ENCODE peak calls at places on chromosomes 7 and 10, in four cellular contexts. One of them, this sample, is unnamed.

GRCh38 chr7:20306499-20306946 is 24.2 kb upstream of the ITGB8 start:
- DNase-seq in A549: no peak
- DNase-seq in HepG2: peak
- DNase-seq in GM12878: no peak
- DNase-seq in this sample: no peak

GRCh38 chr10:7634142-7634894 is 32.4 kb downstream of the ITIH5 start:
- DNase-seq in A549: no peak
- DNase-seq in HepG2: no peak
- DNase-seq in GM12878: no peak
- DNase-seq in this sample: no peak

GRCh38 chr10:46558411-46559185 is 2.1 kb upstream of the GPRIN2 start:
- DNase-seq in A549: peak
- DNase-seq in HepG2: peak
- DNase-seq in GM12878: no peak
- DNase-seq in this sample: no peak

GRCh38 chr10:89235073-89235798 is 16.3 kb downstream of the LIPA start:
- DNase-seq in A549: no peak
- DNase-seq in HepG2: no peak
- DNase-seq in GM12878: no peak
- DNase-seq in this sample: no peak

GRCh38 chr7:22182139-22182538 is 174.8 kb downstream of the RAPGEF5 start:
- DNase-seq in A549: no peak
- DNase-seq in HepG2: no peak
- DNase-seq in GM12878: no peak
- DNase-seq in this sample: no peak

GRCh38 chr10:45035673-45036072 is 35.0 kb downstream of the ZNF22 start:
- DNase-seq in A549: no peak
- DNase-seq in HepG2: no peak
- DNase-seq in GM12878: no peak
- DNase-seq in this sample: no peak

GRCh38 chr10:77553966-77554365 is 83.6 kb downstream of the KCNMA1 start:
- DNase-seq in A549: no peak
- DNase-seq in HepG2: no peak
- DNase-seq in GM12878: no peak
- DNase-seq in this sample: no peak

GRCh38 chr7:117780832-117781231 is 92.4 kb downstream of the CTTNBP2 start:
- DNase-seq in A549: no peak
- DNase-seq in HepG2: no peak
- DNase-seq in GM12878: peak
- DNase-seq in this sample: no peak

GRCh38 chr7:16918288-16918895 is 36.6 kb upstream of the AGR3 start:
- DNase-seq in A549: no peak
- DNase-seq in HepG2: peak
- DNase-seq in GM12878: no peak
- DNase-seq in this sample: peak

GRCh38 chr10:32318476-32318896 is 28.5 kb downstream of the EPC1 start:
- DNase-seq in A549: no peak
- DNase-seq in HepG2: no peak
- DNase-seq in GM12878: peak
- DNase-seq in this sample: no peak

GRCh38 chr10:101354584-101355070 is 662 bp downstream of the BTRC start:
- DNase-seq in A549: no peak
- DNase-seq in HepG2: no peak
- DNase-seq in GM12878: no peak
- DNase-seq in this sample: no peak

DNA sequence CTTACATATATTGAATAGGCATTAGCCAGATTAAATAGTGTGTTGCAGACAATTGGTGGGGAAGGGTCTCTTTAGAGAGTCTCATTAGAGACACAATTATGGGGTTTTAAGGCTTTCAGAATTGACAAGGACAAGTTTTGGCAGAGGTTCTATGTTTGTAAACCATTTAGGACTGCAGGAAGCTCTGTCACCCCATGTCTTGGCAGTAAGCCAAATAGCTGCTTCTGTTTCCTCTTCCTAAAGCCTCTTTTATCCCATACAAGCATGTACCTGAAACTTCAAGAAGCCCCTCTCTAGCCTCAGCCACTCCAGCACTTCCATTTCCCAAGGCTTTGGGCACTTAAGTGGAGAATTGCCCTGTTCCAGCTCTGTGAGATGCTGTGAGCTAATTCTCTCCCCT is 21.8 kb upstream of the LRRC4 start:
- DNase-seq in A549: no peak
- DNase-seq in HepG2: no peak
- DNase-seq in GM12878: no peak
- DNase-seq in this sample: peak
- TF ChIP-seq PBX3 in A549: no peak
- TF ChIP-seq PBX3 in HepG2: no peak
- TF ChIP-seq PBX3 in GM12878: no peak
- TF ChIP-seq PBX3 in this sample: no peak

DNA sequence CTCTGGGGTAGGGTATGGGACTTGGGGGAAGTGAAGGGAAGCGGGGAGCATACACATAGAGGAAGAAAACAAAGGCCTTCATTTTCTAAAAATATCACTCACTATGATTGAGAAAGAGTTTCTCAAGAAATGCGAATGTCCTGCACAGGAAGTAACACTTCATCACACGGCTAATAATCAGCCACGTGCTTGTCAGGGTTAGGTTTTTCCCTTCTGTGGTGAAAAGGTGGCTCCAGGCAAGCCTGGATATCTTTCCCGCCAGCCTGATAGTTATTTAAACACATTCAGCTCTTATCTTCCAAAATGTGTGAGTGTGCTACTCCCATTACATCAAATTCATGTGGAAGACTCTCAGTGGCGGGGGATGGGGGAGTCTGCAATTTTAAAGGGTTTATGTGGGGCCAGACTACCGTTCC is 166.4 kb upstream of the ADO start:
- DNase-seq in A549: no peak
- DNase-seq in HepG2: no peak
- DNase-seq in GM12878: peak
- DNase-seq in this sample: no peak
- TF ChIP-seq PBX3 in A549: no peak
- TF ChIP-seq PBX3 in HepG2: no peak
- TF ChIP-seq PBX3 in GM12878: no peak
- TF ChIP-seq PBX3 in this sample: no peak

GRCh38 chr10:86390337-86391120 is 23.9 kb upstream of the GRID1 start:
- DNase-seq in A549: no peak
- DNase-seq in HepG2: no peak
- DNase-seq in GM12878: no peak
- DNase-seq in this sample: no peak

GRCh38 chr10:86391236-86391840 is 24.7 kb upstream of the GRID1 start:
- DNase-seq in A549: no peak
- DNase-seq in HepG2: no peak
- DNase-seq in GM12878: no peak
- DNase-seq in this sample: no peak

GRCh38 chr10:86387221-86387794 is 20.7 kb upstream of the GRID1 start:
- DNase-seq in A549: no peak
- DNase-seq in HepG2: no peak
- DNase-seq in GM12878: no peak
- DNase-seq in this sample: peak

GRCh38 chr10:86388119-86388704 is 21.6 kb upstream of the GRID1 start:
- DNase-seq in A549: no peak
- DNase-seq in HepG2: no peak
- DNase-seq in GM12878: no peak
- DNase-seq in this sample: no peak

DNA sequence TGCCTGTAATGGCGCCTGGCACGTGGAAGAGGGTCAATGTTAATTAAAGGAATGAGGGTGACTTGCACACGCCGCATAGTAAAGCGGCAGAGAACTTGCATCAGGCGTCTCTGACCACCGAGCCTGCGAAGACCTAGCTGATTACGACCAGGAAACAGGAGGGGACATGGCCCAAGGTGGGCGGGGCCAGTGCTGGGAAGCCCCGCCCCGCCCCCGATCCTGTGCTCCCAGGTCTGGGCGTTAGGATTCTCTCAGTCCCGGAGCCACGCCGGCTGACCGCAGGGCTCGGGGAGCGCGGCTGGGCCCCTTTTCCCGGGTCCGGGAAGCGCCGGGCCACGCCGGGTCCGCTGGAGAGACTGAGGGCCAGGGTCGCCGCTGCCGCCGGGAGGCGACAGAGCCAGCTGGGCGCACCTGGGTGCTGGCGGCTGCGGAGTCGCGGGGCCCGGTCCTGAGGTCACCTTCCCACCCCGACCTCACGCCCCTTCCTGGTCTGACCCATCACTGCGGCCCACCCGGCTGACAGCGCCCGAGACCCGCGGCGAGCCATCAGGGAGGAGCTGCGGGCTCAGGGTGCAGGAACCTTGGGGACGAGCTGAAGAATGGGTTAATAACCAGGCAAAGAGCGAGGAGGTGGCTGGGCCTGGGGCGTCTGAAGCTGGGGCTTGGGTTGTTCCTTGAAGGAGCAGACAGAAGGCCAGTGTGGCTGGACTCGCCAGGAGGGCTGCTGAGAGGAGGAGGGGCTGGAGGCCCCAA is 23.0 kb upstream of the GRID1 start:
- DNase-seq in A549: peak
- DNase-seq in HepG2: no peak
- DNase-seq in GM12878: no peak
- DNase-seq in this sample: no peak
- TF ChIP-seq PBX3 in A549: no peak
- TF ChIP-seq PBX3 in HepG2: no peak
- TF ChIP-seq PBX3 in GM12878: no peak
- TF ChIP-seq PBX3 in this sample: no peak

GRCh38 chr7:2553108-2553507 is 2.2 kb downstream of the BRAT1 start:
- DNase-seq in A549: no peak
- DNase-seq in HepG2: no peak
- DNase-seq in GM12878: no peak
- DNase-seq in this sample: no peak

GRCh38 chr7:2555121-2556052 is at the start of gene BRAT1:
- DNase-seq in A549: peak
- DNase-seq in HepG2: peak
- DNase-seq in GM12878: peak
- DNase-seq in this sample: peak

GRCh38 chr7:2551418-2551817 is 3.9 kb downstream of the BRAT1 start:
- DNase-seq in A549: no peak
- DNase-seq in HepG2: no peak
- DNase-seq in GM12878: no peak
- DNase-seq in this sample: no peak

GRCh38 chr7:2553831-2554581 is 1.3 kb downstream of the BRAT1 start:
- DNase-seq in A549: no peak
- DNase-seq in HepG2: no peak
- DNase-seq in GM12878: no peak
- DNase-seq in this sample: no peak

DNA sequence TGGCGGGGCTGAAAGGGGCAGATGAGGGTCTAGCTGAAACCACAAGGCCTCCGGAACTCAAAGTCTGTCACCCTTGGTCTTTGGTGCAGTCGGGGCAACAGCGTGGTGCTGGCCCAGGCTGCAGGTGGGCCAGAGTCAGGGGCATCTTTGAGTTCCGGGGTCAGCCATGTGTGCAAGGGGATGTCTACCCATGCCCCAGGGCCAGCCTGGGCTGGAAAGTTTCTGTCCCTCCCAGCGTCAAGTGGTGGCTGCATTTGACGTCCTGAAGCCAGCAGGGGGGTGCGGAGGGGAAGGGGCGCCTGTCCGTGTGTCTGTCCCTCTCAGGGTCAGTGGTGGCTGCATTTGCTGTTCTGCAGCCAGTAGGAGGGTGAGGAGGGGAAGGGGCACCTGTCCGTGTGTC is 670 bp downstream of the BRAT1 start:
- DNase-seq in A549: no peak
- DNase-seq in HepG2: no peak
- DNase-seq in GM12878: no peak
- DNase-seq in this sample: peak
- TF ChIP-seq PBX3 in A549: no peak
- TF ChIP-seq PBX3 in HepG2: no peak
- TF ChIP-seq PBX3 in GM12878: no peak
- TF ChIP-seq PBX3 in this sample: no peak

GRCh38 chr10:132987671-132988571 is 45.6 kb upstream of the CFAP46 start:
- DNase-seq in A549: no peak
- DNase-seq in HepG2: no peak
- DNase-seq in GM12878: no peak
- DNase-seq in this sample: peak

GRCh38 chr10:132990684-132991545 is 48.5 kb upstream of the CFAP46 start:
- DNase-seq in A549: no peak
- DNase-seq in HepG2: no peak
- DNase-seq in GM12878: no peak
- DNase-seq in this sample: no peak

GRCh38 chr10:132989476-132990415 is 47.4 kb upstream of the CFAP46 start:
- DNase-seq in A549: no peak
- DNase-seq in HepG2: no peak
- DNase-seq in GM12878: no peak
- DNase-seq in this sample: no peak

GRCh38 chr10:132986978-132987377 is 44.6 kb upstream of the CFAP46 start:
- DNase-seq in A549: no peak
- DNase-seq in HepG2: no peak
- DNase-seq in GM12878: no peak
- DNase-seq in this sample: no peak

GRCh38 chr10:132988988-132989387 is 46.6 kb upstream of the CFAP46 start:
- DNase-seq in A549: no peak
- DNase-seq in HepG2: no peak
- DNase-seq in GM12878: no peak
- DNase-seq in this sample: peak
- TF ChIP-seq PBX3 in A549: no peak
- TF ChIP-seq PBX3 in HepG2: no peak
- TF ChIP-seq PBX3 in GM12878: no peak
- TF ChIP-seq PBX3 in this sample: no peak

GRCh38 chr10:27620425-27621397 is 116.6 kb downstream of the RAB18 start:
- DNase-seq in A549: no peak
- DNase-seq in HepG2: no peak
- DNase-seq in GM12878: no peak
- DNase-seq in this sample: no peak
- TF ChIP-seq PBX3 in A549: no peak
- TF ChIP-seq PBX3 in HepG2: no peak
- TF ChIP-seq PBX3 in GM12878: no peak
- TF ChIP-seq PBX3 in this sample: no peak

DNA sequence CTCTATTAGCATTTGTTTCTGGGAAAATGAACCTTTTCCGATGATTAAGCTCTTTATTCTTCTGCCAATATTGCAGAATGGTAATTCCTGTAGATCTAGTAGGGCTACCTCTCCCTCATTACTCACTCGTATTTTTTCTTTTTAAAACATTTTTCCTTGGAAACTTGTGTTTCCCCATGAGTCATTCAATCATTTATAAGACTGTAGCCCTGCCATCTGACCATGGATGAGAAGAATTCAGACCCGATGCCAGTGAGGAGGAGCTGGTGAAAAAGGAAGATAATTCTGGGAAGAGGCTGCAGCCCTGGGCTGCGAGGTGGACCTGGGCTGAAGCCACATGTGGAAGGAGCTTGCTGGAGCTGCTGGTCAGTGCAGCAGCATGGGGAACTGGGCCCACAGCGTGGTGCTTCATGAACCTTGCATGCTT is 242.8 kb downstream of the KLF6 start:
- DNase-seq in A549: no peak
- DNase-seq in HepG2: no peak
- DNase-seq in GM12878: no peak
- DNase-seq in this sample: no peak
- TF ChIP-seq PBX3 in A549: no peak
- TF ChIP-seq PBX3 in HepG2: no peak
- TF ChIP-seq PBX3 in GM12878: no peak
- TF ChIP-seq PBX3 in this sample: peak

GRCh38 chr7:132095-132482 is 60.3 kb upstream of the FAM20C start:
- DNase-seq in A549: no peak
- DNase-seq in HepG2: no peak
- DNase-seq in GM12878: no peak
- DNase-seq in this sample: no peak
- TF ChIP-seq PBX3 in A549: no peak
- TF ChIP-seq PBX3 in HepG2: no peak
- TF ChIP-seq PBX3 in GM12878: no peak
- TF ChIP-seq PBX3 in this sample: no peak

This sample was measured in SK-N-SH.